ENCODE peak calls at places on chromosome 14, in seven cellular contexts. A is activated naive CD8-positive, alpha-beta T cell treated with anti-CD3 and anti-CD28 coated beads, Interleukin-2, amount 50 U/mL, for 24 hours; J is NCI-H1048; X is GM23338; P is NCI-H1105 treated with DMSO at 0.1 percent for 48 hours; S is HEK293T; I is GM13976. V is an unnamed sample.

GRCh38 chr14:41549282-41549681 is 57.4 kb upstream of the LRFN5 start:
- DNase-seq in A (no peak), J (no peak), X (no peak), P (no peak), S (no peak), I (no peak), V (no peak)

GRCh38 chr14:38432186-38432585 is 176.3 kb upstream of the CLEC14A start:
- DNase-seq in A (no peak), J (no peak), X (no peak), P (no peak), S (no peak), I (no peak), V (no peak)

GRCh38 chr14:72962829-72963312 is 36.6 kb downstream of the DCAF4 start:
- DNase-seq in A (no peak), J (no peak), X (peak; percentile 79), P (peak; percentile 66), S (peak; percentile 30), I (no peak), V (peak; percentile 33)

GRCh38 chr14:88327497-88327896 is 4.4 kb upstream of the KCNK10 start:
- DNase-seq in A (no peak), J (no peak), X (no peak), P (peak; percentile 76), S (no peak), I (no peak), V (no peak)

GRCh38 chr14:72708708-72709475 is 185.0 kb downstream of the DPF3 start:
- DNase-seq in A (peak; percentile 14), J (no peak), X (peak; percentile 46), P (no peak), S (no peak), I (no peak), V (no peak)

GRCh38 chr14:34362625-34363251 is 99.3 kb downstream of the SPTSSA start:
- DNase-seq in A (no peak), J (no peak), X (no peak), P (no peak), S (no peak), I (no peak), V (no peak)

GRCh38 chr14:32430326-32430725 is 101.2 kb downstream of the AKAP6 start:
- DNase-seq in A (no peak), J (no peak), X (no peak), P (no peak), S (no peak), I (no peak), V (no peak)

GRCh38 chr14:95023886-95024285 is 133.4 kb downstream of the DICER1 start:
- DNase-seq in A (no peak), J (no peak), X (no peak), P (no peak), S (no peak), I (no peak), V (no peak)

GRCh38 chr14:64329149-64329548 is 35.0 kb upstream of the ESR2 start:
- DNase-seq in A (no peak), J (no peak), X (no peak), P (no peak), S (no peak), I (no peak), V (no peak)